ENCODE peak calls at places on chromosome 2, in eight cellular contexts. One of them, this sample, is unnamed.

GRCh38 chr2:216210711-216211131 is 101.6 kb downstream of the XRCC5 start:
- DNase-seq in activated CD8-positive, alpha-beta T cell treated with anti-CD3 and anti-CD28 coated beads for 36 hours: no peak
- DNase-seq in hepatocyte: no peak
- DNase-seq in fibroblast of mammary gland: peak; percentile 24
- DNase-seq in endothelial cell: peak; percentile 9
- DNase-seq in upper lobe of right lung: no peak
- DNase-seq in B cell: no peak
- DNase-seq in tibial nerve: no peak
- DNase-seq in this sample: no peak

GRCh38 chr2:29006092-29006985 is 25.2 kb downstream of the TOGARAM2 start:
- DNase-seq in fibroblast of mammary gland: no peak
- DNase-seq in endothelial cell: no peak
- DNase-seq in B cell: no peak
- DNase-seq in activated CD8-positive, alpha-beta T cell treated with anti-CD3 and anti-CD28 coated beads for 36 hours: no peak
- DNase-seq in tibial nerve: no peak
- DNase-seq in hepatocyte: peak; percentile 45
- DNase-seq in upper lobe of right lung: no peak
- DNase-seq in this sample: no peak

GRCh38 chr2:134319581-134320246 is 65.8 kb downstream of the MGAT5 start:
- DNase-seq in hepatocyte: no peak
- DNase-seq in tibial nerve: no peak
- DNase-seq in B cell: no peak
- DNase-seq in activated CD8-positive, alpha-beta T cell treated with anti-CD3 and anti-CD28 coated beads for 36 hours: peak; percentile 15
- DNase-seq in endothelial cell: no peak
- DNase-seq in fibroblast of mammary gland: no peak
- DNase-seq in upper lobe of right lung: no peak
- DNase-seq in this sample: no peak

GRCh38 chr2:133717497-133717896 is 149.2 kb upstream of the NCKAP5 start:
- DNase-seq in hepatocyte: no peak
- DNase-seq in activated CD8-positive, alpha-beta T cell treated with anti-CD3 and anti-CD28 coated beads for 36 hours: no peak
- DNase-seq in upper lobe of right lung: no peak
- DNase-seq in fibroblast of mammary gland: no peak
- DNase-seq in endothelial cell: no peak
- DNase-seq in B cell: no peak
- DNase-seq in tibial nerve: no peak
- DNase-seq in this sample: no peak

GRCh38 chr2:186995092-186995491 is 146.1 kb upstream of the ZSWIM2 start:
- DNase-seq in upper lobe of right lung: no peak
- DNase-seq in B cell: no peak
- DNase-seq in activated CD8-positive, alpha-beta T cell treated with anti-CD3 and anti-CD28 coated beads for 36 hours: no peak
- DNase-seq in endothelial cell: no peak
- DNase-seq in fibroblast of mammary gland: peak; percentile 80
- DNase-seq in tibial nerve: no peak
- DNase-seq in hepatocyte: no peak
- DNase-seq in this sample: no peak

GRCh38 chr2:217800433-217801114 is 202.2 kb downstream of the TNS1 start:
- DNase-seq in fibroblast of mammary gland: no peak
- DNase-seq in tibial nerve: no peak
- DNase-seq in hepatocyte: no peak
- DNase-seq in B cell: no peak
- DNase-seq in activated CD8-positive, alpha-beta T cell treated with anti-CD3 and anti-CD28 coated beads for 36 hours: no peak
- DNase-seq in upper lobe of right lung: no peak
- DNase-seq in endothelial cell: no peak
- DNase-seq in this sample: no peak

GRCh38 chr2:187842978-187843847 is 289.0 kb upstream of the TFPI start:
- DNase-seq in endothelial cell: peak; percentile 19
- DNase-seq in fibroblast of mammary gland: peak; percentile 76
- DNase-seq in hepatocyte: peak; percentile 85
- DNase-seq in upper lobe of right lung: no peak
- DNase-seq in activated CD8-positive, alpha-beta T cell treated with anti-CD3 and anti-CD28 coated beads for 36 hours: no peak
- DNase-seq in B cell: no peak
- DNase-seq in tibial nerve: no peak
- DNase-seq in this sample: peak; percentile 17

GRCh38 chr2:239305222-239305575 is 95.6 kb downstream of the HDAC4 start:
- DNase-seq in hepatocyte: no peak
- DNase-seq in endothelial cell: no peak
- DNase-seq in activated CD8-positive, alpha-beta T cell treated with anti-CD3 and anti-CD28 coated beads for 36 hours: no peak
- DNase-seq in upper lobe of right lung: no peak
- DNase-seq in B cell: no peak
- DNase-seq in tibial nerve: no peak
- DNase-seq in fibroblast of mammary gland: no peak
- DNase-seq in this sample: no peak

GRCh38 chr2:58698610-58699009 is 457.5 kb upstream of the FANCL start:
- DNase-seq in hepatocyte: no peak
- DNase-seq in upper lobe of right lung: no peak
- DNase-seq in fibroblast of mammary gland: no peak
- DNase-seq in tibial nerve: no peak
- DNase-seq in endothelial cell: no peak
- DNase-seq in B cell: no peak
- DNase-seq in activated CD8-positive, alpha-beta T cell treated with anti-CD3 and anti-CD28 coated beads for 36 hours: no peak
- DNase-seq in this sample: no peak

GRCh38 chr2:172972005-172972619 is 103.5 kb upstream of the MAP3K20 start:
- DNase-seq in activated CD8-positive, alpha-beta T cell treated with anti-CD3 and anti-CD28 coated beads for 36 hours: peak; percentile 70
- DNase-seq in fibroblast of mammary gland: peak; percentile 58
- DNase-seq in B cell: peak; percentile 23
- DNase-seq in upper lobe of right lung: peak; percentile 68
- DNase-seq in tibial nerve: no peak
- DNase-seq in endothelial cell: peak; percentile 61
- DNase-seq in hepatocyte: peak; percentile 55
- DNase-seq in this sample: peak; percentile 57

GRCh38 chr2:70921839-70922590 is 13.7 kb upstream of the ATP6V1B1 start:
- DNase-seq in endothelial cell: no peak
- DNase-seq in fibroblast of mammary gland: peak; percentile 10
- DNase-seq in upper lobe of right lung: no peak
- DNase-seq in activated CD8-positive, alpha-beta T cell treated with anti-CD3 and anti-CD28 coated beads for 36 hours: no peak
- DNase-seq in hepatocyte: peak; percentile 23
- DNase-seq in B cell: no peak
- DNase-seq in tibial nerve: no peak
- DNase-seq in this sample: no peak

GRCh38 chr2:231530099-231531085 is at the start of gene NMUR1:
- DNase-seq in fibroblast of mammary gland: no peak
- DNase-seq in endothelial cell: peak; percentile 73
- DNase-seq in tibial nerve: peak; percentile 29
- DNase-seq in hepatocyte: peak; percentile 72
- DNase-seq in upper lobe of right lung: peak; percentile 83
- DNase-seq in B cell: peak; percentile 86
- DNase-seq in activated CD8-positive, alpha-beta T cell treated with anti-CD3 and anti-CD28 coated beads for 36 hours: peak; percentile 70
- DNase-seq in this sample: peak; percentile 87

GRCh38 chr2:142865924-142866323 is 11.5 kb upstream of the KYNU start:
- DNase-seq in tibial nerve: no peak
- DNase-seq in hepatocyte: no peak
- DNase-seq in B cell: peak; percentile 66
- DNase-seq in endothelial cell: no peak
- DNase-seq in activated CD8-positive, alpha-beta T cell treated with anti-CD3 and anti-CD28 coated beads for 36 hours: no peak
- DNase-seq in upper lobe of right lung: no peak
- DNase-seq in fibroblast of mammary gland: no peak
- DNase-seq in this sample: peak; percentile 68

DNA sequence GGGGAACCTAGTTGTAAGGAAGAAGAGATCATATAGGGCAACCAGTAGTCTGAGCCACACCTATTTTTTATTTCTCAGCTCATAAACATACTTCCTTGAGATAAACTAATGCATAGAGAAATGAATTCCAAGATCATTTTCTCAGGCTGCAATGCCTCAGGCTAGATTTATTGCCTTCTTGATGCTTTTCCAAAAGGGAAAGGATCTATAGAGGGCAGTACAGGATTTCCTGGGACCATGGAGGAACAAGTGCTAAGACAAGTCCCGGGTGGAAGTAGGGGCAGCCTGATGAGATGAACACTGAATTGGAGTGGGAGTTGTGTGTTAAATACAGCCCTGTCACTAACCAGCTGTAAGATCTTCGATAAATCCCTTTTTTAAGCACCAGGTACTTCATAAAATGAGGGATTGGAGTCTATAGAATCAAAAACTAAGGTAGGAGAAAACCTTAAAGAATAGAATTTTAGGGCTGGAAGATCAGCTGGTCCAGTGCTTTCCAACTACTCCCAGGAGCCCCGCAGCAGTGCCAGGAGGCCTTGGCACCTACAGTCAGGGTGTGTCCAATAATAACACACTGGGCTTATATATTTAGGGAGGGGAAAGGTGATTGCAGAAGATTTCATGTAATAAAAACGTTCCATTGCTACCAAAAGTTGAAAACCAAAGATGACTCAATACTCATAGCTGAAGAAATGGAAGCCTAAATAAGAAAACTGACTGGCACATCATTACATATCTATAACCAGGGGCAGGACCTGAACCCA is 58.1 kb downstream of the SERTAD2 start:
- DNase-seq in fibroblast of mammary gland: peak; percentile 53
- DNase-seq in endothelial cell: no peak
- DNase-seq in B cell: no peak
- DNase-seq in activated CD8-positive, alpha-beta T cell treated with anti-CD3 and anti-CD28 coated beads for 36 hours: no peak
- DNase-seq in hepatocyte: peak; percentile 53
- DNase-seq in tibial nerve: no peak
- DNase-seq in upper lobe of right lung: no peak
- DNase-seq in this sample: no peak
- TF ChIP-seq CTCF in fibroblast of mammary gland: peak; percentile 42
- TF ChIP-seq CTCF in endothelial cell: no peak
- TF ChIP-seq CTCF in B cell: no peak
- TF ChIP-seq CTCF in activated CD8-positive, alpha-beta T cell treated with anti-CD3 and anti-CD28 coated beads for 36 hours: no peak
- TF ChIP-seq CTCF in hepatocyte: peak; percentile 52
- TF ChIP-seq CTCF in tibial nerve: peak; percentile 32
- TF ChIP-seq CTCF in upper lobe of right lung: no peak
- TF ChIP-seq CTCF in this sample: no peak

GRCh38 chr2:105410554-105410953 is 11.7 kb upstream of the FHL2 start:
- DNase-seq in tibial nerve: no peak
- DNase-seq in fibroblast of mammary gland: peak; percentile 38
- DNase-seq in upper lobe of right lung: no peak
- DNase-seq in activated CD8-positive, alpha-beta T cell treated with anti-CD3 and anti-CD28 coated beads for 36 hours: no peak
- DNase-seq in hepatocyte: no peak
- DNase-seq in endothelial cell: no peak
- DNase-seq in B cell: no peak
- DNase-seq in this sample: no peak

GRCh38 chr2:105412584-105412983 is 13.7 kb upstream of the FHL2 start:
- DNase-seq in upper lobe of right lung: no peak
- DNase-seq in tibial nerve: no peak
- DNase-seq in B cell: no peak
- DNase-seq in activated CD8-positive, alpha-beta T cell treated with anti-CD3 and anti-CD28 coated beads for 36 hours: no peak
- DNase-seq in fibroblast of mammary gland: no peak
- DNase-seq in hepatocyte: no peak
- DNase-seq in endothelial cell: no peak
- DNase-seq in this sample: no peak

GRCh38 chr2:105407946-105408743 is 9.3 kb upstream of the FHL2 start:
- DNase-seq in fibroblast of mammary gland: no peak
- DNase-seq in endothelial cell: no peak
- DNase-seq in tibial nerve: no peak
- DNase-seq in hepatocyte: no peak
- DNase-seq in upper lobe of right lung: no peak
- DNase-seq in activated CD8-positive, alpha-beta T cell treated with anti-CD3 and anti-CD28 coated beads for 36 hours: no peak
- DNase-seq in B cell: no peak
- DNase-seq in this sample: no peak

GRCh38 chr2:105411720-105412407 is 13.0 kb upstream of the FHL2 start:
- DNase-seq in activated CD8-positive, alpha-beta T cell treated with anti-CD3 and anti-CD28 coated beads for 36 hours: no peak
- DNase-seq in tibial nerve: no peak
- DNase-seq in upper lobe of right lung: no peak
- DNase-seq in hepatocyte: peak; percentile 42
- DNase-seq in fibroblast of mammary gland: no peak
- DNase-seq in endothelial cell: no peak
- DNase-seq in B cell: no peak
- DNase-seq in this sample: peak; percentile 38

DNA sequence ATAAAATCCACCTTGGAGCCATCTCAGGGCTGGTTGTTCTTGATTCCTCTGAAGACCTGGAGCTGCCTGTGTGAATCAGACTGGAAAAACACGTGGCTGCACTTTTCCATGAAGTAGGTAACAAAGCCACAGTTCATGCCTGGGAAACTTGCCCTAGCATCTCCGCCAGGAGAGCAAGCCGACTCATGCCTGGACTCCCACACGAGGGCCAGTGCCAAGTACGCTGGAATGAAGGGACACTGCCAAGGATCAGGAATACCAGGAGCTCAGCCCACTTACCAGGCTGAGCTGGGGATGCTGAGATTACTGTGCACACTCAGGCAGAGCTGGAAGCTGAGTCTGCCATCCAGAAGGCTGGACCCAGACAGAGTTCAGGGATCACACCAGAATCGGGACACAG is 10.9 kb upstream of the FHL2 start:
- DNase-seq in upper lobe of right lung: no peak
- DNase-seq in B cell: no peak
- DNase-seq in fibroblast of mammary gland: peak; percentile 95
- DNase-seq in endothelial cell: no peak
- DNase-seq in activated CD8-positive, alpha-beta T cell treated with anti-CD3 and anti-CD28 coated beads for 36 hours: no peak
- DNase-seq in tibial nerve: peak; percentile 32
- DNase-seq in hepatocyte: peak; percentile 32
- DNase-seq in this sample: no peak
- TF ChIP-seq CTCF in upper lobe of right lung: no peak
- TF ChIP-seq CTCF in B cell: no peak
- TF ChIP-seq CTCF in fibroblast of mammary gland: no peak
- TF ChIP-seq CTCF in endothelial cell: no peak
- TF ChIP-seq CTCF in activated CD8-positive, alpha-beta T cell treated with anti-CD3 and anti-CD28 coated beads for 36 hours: no peak
- TF ChIP-seq CTCF in tibial nerve: no peak
- TF ChIP-seq CTCF in hepatocyte: no peak
- TF ChIP-seq CTCF in this sample: no peak

GRCh38 chr2:234754126-234754525 is 197.7 kb upstream of the SH3BP4 start:
- DNase-seq in upper lobe of right lung: no peak
- DNase-seq in B cell: no peak
- DNase-seq in tibial nerve: no peak
- DNase-seq in hepatocyte: no peak
- DNase-seq in endothelial cell: no peak
- DNase-seq in activated CD8-positive, alpha-beta T cell treated with anti-CD3 and anti-CD28 coated beads for 36 hours: no peak
- DNase-seq in fibroblast of mammary gland: no peak
- DNase-seq in this sample: no peak

GRCh38 chr2:234747833-234748559 is 203.8 kb upstream of the SH3BP4 start:
- DNase-seq in endothelial cell: no peak
- DNase-seq in B cell: no peak
- DNase-seq in upper lobe of right lung: no peak
- DNase-seq in tibial nerve: no peak
- DNase-seq in activated CD8-positive, alpha-beta T cell treated with anti-CD3 and anti-CD28 coated beads for 36 hours: no peak
- DNase-seq in hepatocyte: no peak
- DNase-seq in fibroblast of mammary gland: peak; percentile 58
- DNase-seq in this sample: no peak

GRCh38 chr2:234747032-234747431 is 204.8 kb upstream of the SH3BP4 start:
- DNase-seq in hepatocyte: no peak
- DNase-seq in activated CD8-positive, alpha-beta T cell treated with anti-CD3 and anti-CD28 coated beads for 36 hours: no peak
- DNase-seq in fibroblast of mammary gland: peak; percentile 63
- DNase-seq in upper lobe of right lung: no peak
- DNase-seq in B cell: no peak
- DNase-seq in tibial nerve: no peak
- DNase-seq in endothelial cell: no peak
- DNase-seq in this sample: no peak

GRCh38 chr2:234753701-234754100 is 198.1 kb upstream of the SH3BP4 start:
- DNase-seq in endothelial cell: no peak
- DNase-seq in activated CD8-positive, alpha-beta T cell treated with anti-CD3 and anti-CD28 coated beads for 36 hours: no peak
- DNase-seq in B cell: no peak
- DNase-seq in upper lobe of right lung: no peak
- DNase-seq in fibroblast of mammary gland: no peak
- DNase-seq in tibial nerve: no peak
- DNase-seq in hepatocyte: no peak
- DNase-seq in this sample: no peak

GRCh38 chr2:234751275-234751938 is 200.4 kb upstream of the SH3BP4 start:
- DNase-seq in endothelial cell: no peak
- DNase-seq in tibial nerve: no peak
- DNase-seq in upper lobe of right lung: no peak
- DNase-seq in fibroblast of mammary gland: no peak
- DNase-seq in activated CD8-positive, alpha-beta T cell treated with anti-CD3 and anti-CD28 coated beads for 36 hours: no peak
- DNase-seq in hepatocyte: no peak
- DNase-seq in B cell: no peak
- DNase-seq in this sample: no peak
- TF ChIP-seq CTCF in endothelial cell: no peak
- TF ChIP-seq CTCF in tibial nerve: no peak
- TF ChIP-seq CTCF in upper lobe of right lung: no peak
- TF ChIP-seq CTCF in fibroblast of mammary gland: no peak
- TF ChIP-seq CTCF in activated CD8-positive, alpha-beta T cell treated with anti-CD3 and anti-CD28 coated beads for 36 hours: no peak
- TF ChIP-seq CTCF in hepatocyte: no peak
- TF ChIP-seq CTCF in B cell: no peak
- TF ChIP-seq CTCF in this sample: no peak

GRCh38 chr2:207144191-207144795 is 21.5 kb downstream of the KLF7 start:
- DNase-seq in endothelial cell: no peak
- DNase-seq in hepatocyte: no peak
- DNase-seq in activated CD8-positive, alpha-beta T cell treated with anti-CD3 and anti-CD28 coated beads for 36 hours: no peak
- DNase-seq in tibial nerve: no peak
- DNase-seq in fibroblast of mammary gland: no peak
- DNase-seq in upper lobe of right lung: no peak
- DNase-seq in B cell: peak; percentile 22
- DNase-seq in this sample: no peak
- TF ChIP-seq CTCF in endothelial cell: no peak
- TF ChIP-seq CTCF in hepatocyte: no peak
- TF ChIP-seq CTCF in activated CD8-positive, alpha-beta T cell treated with anti-CD3 and anti-CD28 coated beads for 36 hours: no peak
- TF ChIP-seq CTCF in tibial nerve: no peak
- TF ChIP-seq CTCF in fibroblast of mammary gland: no peak
- TF ChIP-seq CTCF in upper lobe of right lung: no peak
- TF ChIP-seq CTCF in B cell: no peak
- TF ChIP-seq CTCF in this sample: no peak